ENCODE peak calls at places on chromosomes 4 and X, in six cellular contexts. P, G, T, V, C and H are unnamed samples.

GRCh38 chr4:2042207-2042946 is 16.8 kb upstream of the NAT8L start:
- DNase-seq in P (peak), V (peak), T (peak), C (peak), G (peak), H (no peak)

GRCh38 chrX:7132335-7133035 is 15.0 kb upstream of the STS start:
- DNase-seq in G (peak), V (peak), C (peak), P (peak), T (peak), H (no peak)

GRCh38 chrX:45758319-45758718 is 557.6 kb upstream of the DIPK2B start:
- DNase-seq in T (peak), P (peak), V (no peak), C (peak), G (peak), H (no peak)

GRCh38 chr4:80079255-80079923 is 6.4 kb upstream of the ANTXR2 start:
- DNase-seq in P (no peak), G (no peak), C (no peak), V (no peak), T (no peak), H (no peak)

GRCh38 chrX:137305404-137305803 is 260.5 kb upstream of the ZIC3 start:
- DNase-seq in P (no peak), G (no peak), V (no peak), C (no peak), T (no peak), H (no peak)

GRCh38 chr4:8441499-8442091 is 1.0 kb downstream of the TRMT44 start:
- DNase-seq in G (no peak), C (no peak), P (no peak), V (no peak), T (no peak), H (no peak)

GRCh38 chrX:140440891-140441290 is 64.0 kb downstream of the SOX3 start:
- DNase-seq in G (no peak), C (no peak), P (no peak), V (peak), T (no peak), H (no peak)

GRCh38 chr4:172978848-172979247 is 189.8 kb upstream of the GALNT7 start:
- DNase-seq in P (no peak), V (no peak), G (no peak), T (no peak), C (no peak), H (no peak)

GRCh38 chrX:154121961-154122360 is 22.1 kb upstream of the OPN1LW start:
- DNase-seq in C (no peak), T (no peak), P (no peak), G (no peak), V (peak), H (no peak)

GRCh38 chr4:52711271-52711670 is 40.0 kb downstream of the ERVMER34-1 start:
- DNase-seq in T (no peak), G (no peak), V (no peak), P (no peak), C (no peak), H (no peak)

GRCh38 chr4:15198070-15198727 is 195.9 kb downstream of the CPEB2 start:
- DNase-seq in G (no peak), C (no peak), T (no peak), V (peak), P (no peak), H (no peak)

GRCh38 chrX:71052721-71053120 is 15.4 kb downstream of the SNX12 start:
- DNase-seq in V (no peak), G (no peak), P (no peak), C (no peak), T (no peak), H (no peak)

GRCh38 chrX:10050481-10050880 is 83.3 kb downstream of the CLDN34 start:
- DNase-seq in C (no peak), V (peak), T (no peak), P (peak), G (no peak), H (no peak)

GRCh38 chr4:156677136-156677535 is 294.5 kb downstream of the PDGFC start:
- DNase-seq in V (peak), T (peak), G (no peak), P (peak), C (no peak), H (no peak)